ENCODE peak calls at places on chromosomes 3 and 15, in eight cellular contexts. I is SK-MEL-5, H is hypothalamus, C is kidney epithelial cell, V is mammary epithelial cell, F is lower leg skin, U is activated T-helper 1 cell treated with Interleukin-2 at 50 U/mL for 16 hours, L is heart left ventricle. K is an unnamed sample.

GRCh38 chr3:10780243-10780642 is 35.8 kb upstream of the SLC6A11 start:
- DNase-seq in F (no peak), H (no peak), I (no peak), L (no peak), V (peak; percentile 82), C (no peak), U (no peak), K (no peak)

GRCh38 chr3:169667710-169668080 is 4.2 kb upstream of the MECOM start:
- DNase-seq in F (no peak), V (no peak), C (no peak), U (no peak), H (no peak), L (no peak), I (no peak), K (no peak)

GRCh38 chr3:51384145-51384729 is 854 bp upstream of the MANF start:
- DNase-seq in C (no peak), L (peak; percentile 68), I (no peak), V (no peak), F (no peak), H (peak; percentile 57), U (no peak), K (no peak)

GRCh38 chr3:155064920-155065319 is 15.2 kb upstream of the MME start:
- DNase-seq in H (no peak), I (no peak), L (no peak), V (no peak), U (no peak), F (no peak), C (no peak), K (no peak)

GRCh38 chr3:1275495-1275894 is 182.7 kb downstream of the CNTN6 start:
- DNase-seq in U (no peak), I (peak; percentile 93), L (no peak), C (no peak), F (no peak), V (no peak), H (peak; percentile 12), K (no peak)

GRCh38 chr15:96421211-96421610 is 90.7 kb downstream of the NR2F2 start:
- DNase-seq in F (no peak), U (no peak), H (no peak), I (no peak), V (peak; percentile 34), L (no peak), C (no peak), K (peak; percentile 11)

GRCh38 chr3:187986514-187986934 is 167.4 kb upstream of the LPP start:
- DNase-seq in I (no peak), U (no peak), V (peak; percentile 95), L (no peak), C (peak; percentile 81), F (no peak), H (no peak), K (peak; percentile 86)

GRCh38 chr3:126858887-126859286 is 124.0 kb upstream of the PLXNA1 start:
- DNase-seq in C (peak; percentile 90), F (no peak), L (no peak), I (no peak), U (no peak), H (no peak), V (peak; percentile 97), K (peak; percentile 84)

GRCh38 chr3:112027839-112028238 is 6.7 kb upstream of the TMPRSS7 start:
- DNase-seq in H (no peak), I (no peak), U (no peak), F (no peak), V (no peak), L (no peak), C (no peak), K (no peak)

GRCh38 chr3:44509393-44509921 is 32.0 kb upstream of the ZNF445 start:
- DNase-seq in C (no peak), V (peak; percentile 3), L (no peak), I (peak; percentile 23), F (no peak), H (no peak), U (no peak), K (no peak)

GRCh38 chr3:143814358-143814968 is 33.8 kb downstream of the SLC9A9 start:
- DNase-seq in L (no peak), C (no peak), H (no peak), V (no peak), I (no peak), U (no peak), F (no peak), K (no peak)

GRCh38 chr15:72790302-72790955 is 6.9 kb upstream of the ADPGK start:
- DNase-seq in L (no peak), U (no peak), V (peak; percentile 19), I (no peak), F (no peak), C (no peak), H (no peak), K (peak; percentile 20)

GRCh38 chr3:126432901-126433480 is 38.3 kb downstream of the CFAP100 start:
- DNase-seq in C (no peak), U (no peak), I (no peak), V (no peak), F (no peak), L (no peak), H (no peak), K (no peak)

GRCh38 chr3:15056676-15057404 is 8.3 kb downstream of the MRPS25 start:
- DNase-seq in I (no peak), C (no peak), H (no peak), V (no peak), F (no peak), U (no peak), L (no peak), K (no peak)

GRCh38 chr3:128084675-128085021 is 32.4 kb downstream of the SEC61A1 start:
- DNase-seq in I (no peak), L (no peak), H (no peak), V (no peak), U (no peak), F (no peak), C (no peak), K (no peak)

GRCh38 chr3:143578810-143579425 is 269.4 kb downstream of the SLC9A9 start:
- DNase-seq in F (no peak), H (no peak), L (no peak), C (no peak), I (no peak), U (no peak), V (no peak), K (no peak)

K was measured in non-pigmented ciliary epithelial cell.